ENCODE peak calls at places on chromosomes 16 and 17, in four cellular contexts. B, P, I and A are unnamed samples.

GRCh38 chr16:1054660-1055556 is 17.6 kb upstream of the SSTR5 start:
- DNase-seq in B (no peak), P (no peak), I (no peak), A (no peak)

GRCh38 chr16:48899500-48899899 is 289.5 kb upstream of the N4BP1 start:
- DNase-seq in B (no peak), P (no peak), I (no peak), A (no peak)

GRCh38 chr17:80803451-80804428 is 187.9 kb upstream of the CHMP6 start:
- DNase-seq in B (no peak), P (no peak), I (no peak), A (no peak)

GRCh38 chr17:45145035-45145389 is 3.3 kb upstream of the HEXIM1 start:
- DNase-seq in B (no peak), P (no peak), I (no peak), A (no peak)

GRCh38 chr17:63685578-63685977 is 14.3 kb downstream of the LIMD2 start:
- DNase-seq in B (no peak), P (no peak), I (no peak), A (no peak)

GRCh38 chr17:7515912-7516610 is 31.9 kb downstream of the POLR2A start:
- DNase-seq in B (no peak), P (no peak), I (no peak), A (no peak)

GRCh38 chr16:48507886-48508285 is 102.1 kb downstream of the N4BP1 start:
- DNase-seq in B (no peak), P (no peak), I (no peak), A (no peak)

GRCh38 chr17:48240562-48241130 is 133.1 kb downstream of the SNX11 start:
- DNase-seq in B (no peak), P (no peak), I (no peak), A (no peak)

GRCh38 chr16:53055603-53056527 is 1.1 kb downstream of the CHD9 start:
- DNase-seq in B (no peak), P (no peak), I (no peak), A (no peak)

GRCh38 chr16:78607465-78607864 is 508.0 kb downstream of the WWOX start:
- DNase-seq in B (no peak), P (no peak), I (no peak), A (no peak)

GRCh38 chr17:53039981-53040380 is 782.7 kb upstream of the KIF2B start:
- DNase-seq in B (no peak), P (no peak), I (no peak), A (no peak)

GRCh38 chr17:66906321-66907278 is 57.9 kb upstream of the CACNG4 start:
- DNase-seq in B (peak), P (peak), I (peak), A (peak)

GRCh38 chr16:85635545-85636140 is 22.5 kb downstream of the GSE1 start:
- DNase-seq in B (no peak), P (no peak), I (no peak), A (no peak)

GRCh38 chr17:41777157-41777578 is 9.3 kb downstream of the JUP start:
- DNase-seq in B (no peak), P (no peak), I (no peak), A (no peak)

GRCh38 chr16:58814348-58814801 is 80.3 kb upstream of the GOT2 start:
- DNase-seq in B (no peak), P (no peak), I (no peak), A (no peak)

GRCh38 chr17:47315451-47316266 is 8.1 kb upstream of the EFCAB13 start:
- DNase-seq in B (no peak), P (peak), I (no peak), A (no peak)

GRCh38 chr16:57977418-57978069 is 6.6 kb upstream of the CNGB1 start:
- DNase-seq in B (no peak), P (no peak), I (no peak), A (no peak)

GRCh38 chr17:43634681-43635125 is 27.0 kb downstream of the MEOX1 start:
- DNase-seq in B (no peak), P (no peak), I (no peak), A (no peak)

GRCh38 chr17:42814633-42815399 is 9.3 kb downstream of the BECN1 start:
- DNase-seq in B (no peak), P (no peak), I (no peak), A (no peak)

GRCh38 chr17:75754378-75755204 is 10.4 kb downstream of the GALK1 start:
- DNase-seq in B (no peak), P (no peak), I (no peak), A (no peak)

GRCh38 chr17:73335591-73336503 is 24.0 kb upstream of the CDC42EP4 start:
- DNase-seq in B (no peak), P (no peak), I (no peak), A (no peak)

GRCh38 chr17:37025847-37026533 is 77.2 kb downstream of the AATF start:
- DNase-seq in B (no peak), P (no peak), I (no peak), A (no peak)